ENCODE peak calls at places on chromosomes 6 and 20, in eight cellular contexts. Z, U, H, K, N, S, W and R are unnamed samples.

GRCh38 chr6:68572525-68572924 is 62.6 kb upstream of the ADGRB3 start:
- DNase-seq in W (peak), N (peak), U (peak), H (no peak), S (no peak), Z (no peak), K (peak), R (no peak)

GRCh38 chr6:167396659-167397490 is 72.0 kb downstream of the TTLL2 start:
- DNase-seq in H (no peak), K (no peak), N (no peak), U (no peak), S (no peak), Z (no peak), W (no peak), R (no peak)

GRCh38 chr6:160431231-160431630 is 83.1 kb downstream of the SLC22A3 start:
- DNase-seq in S (no peak), N (no peak), Z (peak), U (no peak), K (peak), H (peak), W (no peak), R (no peak)

GRCh38 chr6:3319801-3320200 is 61.1 kb downstream of the PSMG4 start:
- DNase-seq in S (no peak), U (no peak), W (no peak), N (no peak), K (no peak), H (no peak), Z (no peak), R (no peak)

GRCh38 chr6:169745405-169745804 is 6.0 kb downstream of the DYNLT2 start:
- DNase-seq in W (no peak), Z (no peak), N (no peak), S (no peak), H (no peak), K (no peak), U (no peak), R (no peak)

GRCh38 chr6:138594042-138594636 is 94.8 kb upstream of the NHSL1 start:
- DNase-seq in W (no peak), U (no peak), Z (no peak), N (no peak), H (no peak), K (no peak), S (no peak), R (no peak)

GRCh38 chr20:37348643-37349516 is 2.9 kb downstream of the SRC start:
- DNase-seq in K (no peak), N (no peak), S (no peak), H (no peak), W (no peak), Z (no peak), U (no peak), R (no peak)

GRCh38 chr20:14481863-14482262 is 144.5 kb upstream of the FLRT3 start:
- DNase-seq in U (no peak), W (peak), S (peak), K (peak), N (no peak), H (no peak), Z (peak), R (no peak)